ENCODE peak calls at places on chromosomes 12 and 14, in four cellular contexts. W is psoas muscle; H is sigmoid colon; Z is stimulated activated naive B cell treated with anti-CD40 and anti-IgM and Interleukin-4, amounts not matched to agents 10 μg/mL and 1 μg/mL and 100 μg/mL, for 72 hours. N is an unnamed sample.

GRCh38 chr12:121005346-121005815 is 10.9 kb downstream of the C12orf43 start:
- DNase-seq in Z (peak), W (no peak), H (no peak), N (peak)

GRCh38 chr14:70534904-70535303 is at the start of gene ADAM20:
- DNase-seq in H (no peak), Z (no peak), W (no peak), N (no peak)

GRCh38 chr12:53726946-53727309 is 324 bp downstream of the CALCOCO1 start:
- DNase-seq in Z (no peak), W (no peak), H (no peak), N (no peak)

GRCh38 chr12:85894653-85895052 is 20.6 kb downstream of the NTS start:
- DNase-seq in Z (no peak), H (no peak), W (no peak), N (no peak)

GRCh38 chr12:58922849-58923248 is 2.5 kb upstream of the LRIG3 start:
- DNase-seq in Z (no peak), W (no peak), H (no peak), N (no peak)

GRCh38 chr12:53235742-53236442 is 3.9 kb upstream of the RARG start:
- DNase-seq in W (no peak), Z (no peak), H (no peak), N (no peak)

GRCh38 chr12:112309797-112310196 is 72.4 kb downstream of the HECTD4 start:
- DNase-seq in W (no peak), H (no peak), Z (no peak), N (no peak)

GRCh38 chr12:50569321-50569720 is 64.5 kb downstream of the DIP2B start:
- DNase-seq in W (no peak), Z (no peak), H (no peak), N (no peak)

GRCh38 chr14:91374897-91375747 is 42.5 kb downstream of the CCDC88C start:
- DNase-seq in H (no peak), Z (no peak), W (no peak), N (no peak)

GRCh38 chr14:68937790-68938514 is 41.1 kb downstream of the ACTN1 start:
- DNase-seq in H (peak), W (no peak), Z (no peak), N (no peak)

GRCh38 chr14:79842270-79842669 is 369.0 kb downstream of the DIO2 start:
- DNase-seq in H (peak), W (peak), Z (no peak), N (no peak)

GRCh38 chr14:74508292-74508731 is 14.7 kb downstream of the ISCA2 start:
- DNase-seq in W (no peak), Z (no peak), H (no peak), N (peak)

GRCh38 chr12:89464974-89465592 is 59.5 kb downstream of the GALNT4 start:
- DNase-seq in H (no peak), Z (no peak), W (no peak), N (no peak)

GRCh38 chr14:68412505-68413496 is 380.1 kb downstream of the ZFP36L1 start:
- DNase-seq in Z (no peak), H (no peak), W (no peak), N (no peak)